ENCODE peak calls at places on chromosomes 1 and 21, in eight cellular contexts. L is Calu3; D is activated CD4-positive, alpha-beta T cell treated with anti-CD3 and anti-CD28 coated beads for 24 hours; R is HTR-8/SVneo; A is A172; F is NCI-H1417; G is NCI-H345; B is activated naive CD8-positive, alpha-beta T cell treated with anti-CD3 and anti-CD28 coated beads for 36 hours. K is an unnamed sample.

GRCh38 chr1:18463063-18463462 is 17.7 kb upstream of the KLHDC7A start:
- DNase-seq in L (no peak), D (no peak), R (no peak), A (no peak), F (no peak), G (no peak), B (no peak), K (no peak)

GRCh38 chr21:42582422-42583149 is 68.9 kb downstream of the SLC37A1 start:
- DNase-seq in L (no peak), D (no peak), R (no peak), A (no peak), F (no peak), G (no peak), B (no peak), K (no peak)

GRCh38 chr1:232952514-232953175 is 2.2 kb downstream of the NTPCR start:
- DNase-seq in L (peak), D (no peak), R (peak), A (peak), F (peak), G (peak), B (no peak), K (no peak)

GRCh38 chr1:37472994-37473393 is 1.4 kb upstream of the ZC3H12A start:
- DNase-seq in L (no peak), D (no peak), R (no peak), A (no peak), F (no peak), G (no peak), B (no peak), K (no peak)

GRCh38 chr21:38323721-38324591 is 67.2 kb downstream of the KCNJ15 start:
- DNase-seq in L (no peak), D (no peak), R (peak), A (peak), F (no peak), G (no peak), B (no peak), K (no peak)

GRCh38 chr1:94725566-94725965 is 94.6 kb upstream of the SLC44A3 start:
- DNase-seq in L (no peak), D (no peak), R (no peak), A (peak), F (no peak), G (no peak), B (no peak), K (no peak)

GRCh38 chr1:112872551-112872962 is 83.4 kb downstream of the SLC16A1 start:
- DNase-seq in L (no peak), D (no peak), R (no peak), A (no peak), F (no peak), G (no peak), B (no peak), K (no peak)

GRCh38 chr1:1219341-1219740 is 5.4 kb upstream of the TNFRSF4 start:
- DNase-seq in L (no peak), D (no peak), R (no peak), A (no peak), F (no peak), G (no peak), B (no peak), K (peak)

GRCh38 chr21:15826147-15826780 is 96.5 kb downstream of the USP25 start:
- DNase-seq in L (peak), D (no peak), R (peak), A (peak), F (no peak), G (no peak), B (no peak), K (peak)

GRCh38 chr1:34427170-34427569 is 250.5 kb downstream of the C1orf94 start:
- DNase-seq in L (no peak), D (no peak), R (no peak), A (no peak), F (no peak), G (no peak), B (no peak), K (no peak)

GRCh38 chr1:44218503-44219300 is 5.4 kb downstream of the DMAP1 start:
- DNase-seq in L (no peak), D (no peak), R (no peak), A (no peak), F (no peak), G (no peak), B (no peak), K (no peak)

GRCh38 chr1:13935336-13935735 is 235.3 kb downstream of the PRDM2 start:
- DNase-seq in L (no peak), D (no peak), R (no peak), A (no peak), F (peak), G (peak), B (no peak), K (no peak)

GRCh38 chr1:109304221-109304915 is 2.4 kb downstream of the MYBPHL start:
- DNase-seq in L (no peak), D (no peak), R (no peak), A (no peak), F (no peak), G (no peak), B (no peak), K (no peak)

GRCh38 chr1:234955107-234955731 is 173.4 kb downstream of the TOMM20 start:
- DNase-seq in L (no peak), D (no peak), R (no peak), A (no peak), F (no peak), G (no peak), B (no peak), K (no peak)